ENCODE peak calls at places on chromosomes 16 and 17, in four cellular contexts. J is HCT116, G is K562, T is H1. A is an unnamed sample.

GRCh38 chr17:62876664-62877411 is 68.7 kb upstream of the MARCHF10 start:
- DNase-seq in T (no peak), G (no peak), J (no peak), A (no peak)

GRCh38 chr16:68469728-68470460 is 21.6 kb upstream of the SMPD3 start:
- DNase-seq in J (no peak), G (no peak), T (no peak), A (no peak)

GRCh38 chr17:44672479-44673093 is 16.3 kb downstream of the MEIOC start:
- DNase-seq in T (no peak), J (peak; percentile 18), G (peak; percentile 26), A (no peak)

GRCh38 chr17:27544350-27545131 is 86.4 kb upstream of the LGALS9 start:
- DNase-seq in J (no peak), T (no peak), G (peak; percentile 86), A (peak; percentile 96)

GRCh38 chr16:86994651-86995171 is 322.5 kb downstream of the C16orf95 start:
- DNase-seq in J (no peak), G (peak; percentile 53), T (no peak), A (no peak)

GRCh38 chr16:49854227-49855203 is 1.4 kb downstream of the ZNF423 start:
- DNase-seq in J (no peak), T (no peak), G (no peak), A (no peak)

GRCh38 chr17:75498019-75498725 is 17.2 kb downstream of the CASKIN2 start:
- DNase-seq in T (no peak), J (no peak), G (no peak), A (no peak)

GRCh38 chr17:39927928-39928867 is 666 bp downstream of the LRRC3C start:
- DNase-seq in J (no peak), G (peak; percentile 43), T (no peak), A (no peak)

GRCh38 chr17:56172517-56172982 is 19.3 kb downstream of the ANKFN1 start:
- DNase-seq in J (no peak), G (no peak), T (no peak), A (no peak)

GRCh38 chr17:78595135-78595810 is 18.1 kb upstream of the DNAH17 start:
- DNase-seq in T (no peak), G (no peak), J (no peak), A (no peak)

GRCh38 chr16:67399218-67399733 is 6.0 kb upstream of the TPPP3 start:
- DNase-seq in G (peak; percentile 81), T (peak; percentile 49), J (no peak), A (no peak)

GRCh38 chr16:51773491-51773890 is 622.4 kb upstream of the SALL1 start:
- DNase-seq in J (no peak), G (no peak), T (no peak), A (no peak)

GRCh38 chr16:4266372-4266771 is 6.5 kb downstream of the TFAP4 start:
- DNase-seq in J (peak; percentile 49), G (peak; percentile 84), T (no peak), A (no peak)

GRCh38 chr17:80423536-80424225 is 8.7 kb downstream of the ENDOV start:
- DNase-seq in J (no peak), T (no peak), G (no peak), A (no peak)

GRCh38 chr16:85334718-85335583 is 222.7 kb upstream of the CIBAR2 start:
- DNase-seq in J (no peak), G (peak; percentile 88), T (no peak), A (no peak)

GRCh38 chr16:54507091-54507490 is 220.5 kb upstream of the IRX3 start:
- DNase-seq in T (no peak), G (no peak), J (no peak), A (no peak)

GRCh38 chr17:77391668-77392375 is 251.1 kb downstream of the SEC14L1 start:
- DNase-seq in T (peak; percentile 31), J (no peak), G (no peak), A (no peak)

GRCh38 chr17:79335456-79335855 is 260.8 kb downstream of the ENGASE start:
- DNase-seq in G (no peak), T (no peak), J (no peak), A (no peak)

GRCh38 chr17:63382826-63383225 is 63.3 kb downstream of the CYB561 start:
- DNase-seq in T (no peak), G (no peak), J (no peak), A (no peak)

GRCh38 chr17:29159286-29159860 is 20.8 kb downstream of the MYO18A start:
- DNase-seq in T (no peak), G (no peak), J (no peak), A (no peak)

GRCh38 chr17:7982171-7982570 is 20.2 kb upstream of the GUCY2D start:
- DNase-seq in T (no peak), J (no peak), G (no peak), A (no peak)

GRCh38 chr17:75874323-75875181 is 3.8 kb downstream of the TRIM47 start:
- DNase-seq in J (no peak), T (no peak), G (no peak), A (no peak)

GRCh38 chr17:43316522-43317142 is 82.2 kb upstream of the ARL4D start:
- DNase-seq in J (no peak), G (peak; percentile 16), T (no peak), A (no peak)

GRCh38 chr17:10875411-10875810 is 37.5 kb upstream of the PIRT start:
- DNase-seq in J (no peak), G (peak; percentile 6), T (no peak), A (no peak)

GRCh38 chr16:64269756-64270155 is 852.1 kb downstream of the CDH11 start:
- DNase-seq in G (no peak), J (no peak), T (no peak), A (no peak)

GRCh38 chr16:69889295-69889964 is 61.7 kb upstream of the CLEC18A start:
- DNase-seq in J (no peak), G (no peak), T (no peak), A (no peak)

GRCh38 chr17:40354191-40355122 is 10.1 kb downstream of the GJD3 start:
- DNase-seq in T (no peak), G (no peak), J (no peak), A (no peak)

GRCh38 chr16:1314399-1315068 is 5.1 kb downstream of the UBE2I start:
- DNase-seq in J (no peak), G (no peak), T (no peak), A (no peak)

GRCh38 chr17:14321980-14322776 is 21.3 kb downstream of the HS3ST3B1 start:
- DNase-seq in T (no peak), G (no peak), J (no peak), A (no peak)

GRCh38 chr17:14320098-14320497 is 19.2 kb downstream of the HS3ST3B1 start:
- DNase-seq in G (no peak), T (no peak), J (no peak), A (no peak)

GRCh38 chr17:14321476-14321949 is 20.6 kb downstream of the HS3ST3B1 start:
- DNase-seq in T (no peak), J (no peak), G (no peak), A (no peak)

GRCh38 chr17:14318906-14319205 is 18.0 kb downstream of the HS3ST3B1 start:
- DNase-seq in J (no peak), T (no peak), G (no peak), A (no peak)

DNA sequence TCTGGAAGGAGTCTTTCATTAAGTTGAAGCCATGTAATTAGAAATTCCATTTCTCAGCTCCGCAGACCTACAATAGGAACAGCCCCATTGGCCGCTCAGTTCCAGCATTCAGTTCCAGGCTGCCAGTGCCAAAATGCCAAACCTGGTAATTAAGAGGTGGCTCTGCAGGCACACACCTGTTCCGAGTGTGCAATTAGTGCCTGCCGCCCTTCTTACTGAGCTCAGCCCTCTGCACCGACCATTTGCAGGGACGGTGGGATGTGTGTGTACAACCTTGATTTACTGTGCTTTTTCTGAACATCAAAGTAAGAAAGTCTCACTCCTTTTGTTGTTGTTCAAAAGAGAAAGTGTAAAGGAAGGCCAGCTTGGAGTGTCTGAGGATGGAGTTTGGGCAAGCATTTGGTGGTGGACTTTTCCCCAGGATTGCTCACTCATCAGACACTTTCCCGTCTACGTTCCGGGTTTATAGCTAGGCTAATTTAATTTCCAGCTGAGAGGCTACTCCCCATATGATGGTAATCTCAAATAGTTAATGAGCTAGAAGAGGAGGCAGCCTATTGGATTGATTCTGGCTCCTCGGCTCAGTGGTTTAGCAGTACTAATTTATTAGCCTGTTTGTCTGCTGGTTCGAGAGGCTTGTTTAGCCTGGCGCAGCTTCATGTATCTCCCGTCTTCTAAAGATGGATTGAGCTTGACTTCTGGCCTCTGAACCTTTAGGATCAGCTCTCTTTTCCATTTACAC is 20.0 kb downstream of the HS3ST3B1 start:
- DNase-seq in J (no peak), G (no peak), T (no peak), A (no peak)
- TF ChIP-seq EGR1 in J (no peak), G (no peak), T (no peak), A (no peak)

DNA sequence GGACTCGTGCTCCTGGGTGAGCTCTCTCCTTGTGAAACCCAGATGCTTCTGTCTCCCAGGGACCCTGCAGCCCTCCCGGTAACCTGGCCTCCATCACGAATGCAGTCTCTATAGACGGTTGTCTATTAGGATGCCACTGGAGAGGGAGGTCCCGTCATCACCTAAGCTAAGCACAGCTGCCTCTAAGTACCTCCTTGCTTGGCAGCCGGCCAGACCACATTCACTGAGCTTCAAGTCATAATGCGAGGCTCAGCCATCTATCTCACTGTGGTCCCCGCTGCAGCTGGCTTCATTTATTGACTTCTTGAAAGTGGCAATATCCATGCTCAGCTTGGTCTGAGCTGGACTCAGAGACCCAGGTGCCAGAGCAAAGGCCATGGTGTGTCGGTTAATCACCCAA is 74.5 kb upstream of the HSBP1 start:
- DNase-seq in T (no peak), G (no peak), J (no peak), A (no peak)
- TF ChIP-seq EGR1 in T (no peak), G (no peak), J (no peak), A (no peak)

GRCh38 chr16:29862383-29862883 is 593 bp downstream of the CDIPT start:
- DNase-seq in J (no peak), G (no peak), T (no peak), A (no peak)
- TF ChIP-seq EGR1 in J (no peak), G (no peak), T (no peak), A (no peak)

GRCh38 chr16:17238285-17239028 is 232.3 kb downstream of the XYLT1 start:
- DNase-seq in G (no peak), J (no peak), T (no peak), A (no peak)
- TF ChIP-seq EGR1 in G (no peak), J (no peak), T (no peak), A (no peak)

DNA sequence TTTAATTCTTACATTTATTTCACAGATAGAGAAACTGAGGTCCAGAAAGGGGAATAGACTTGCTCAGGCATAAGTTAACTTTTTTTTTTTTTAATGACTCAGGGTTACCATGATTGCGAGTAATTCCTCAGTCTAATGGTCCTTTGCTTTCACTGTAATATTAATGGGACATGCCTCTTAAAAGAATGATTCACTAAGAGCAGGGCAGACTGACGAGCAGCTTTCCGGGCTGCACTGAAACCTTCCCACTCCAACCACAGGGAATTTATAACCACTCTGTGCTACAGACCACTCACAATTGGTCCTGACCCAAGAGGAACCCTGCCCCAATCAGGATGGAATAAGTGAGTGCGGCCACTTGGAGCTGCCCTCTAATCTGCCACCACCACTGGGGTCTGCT is 5.7 kb downstream of the HOXB2 start:
- DNase-seq in T (no peak), J (no peak), G (no peak), A (no peak)
- TF ChIP-seq EGR1 in T (no peak), J (no peak), G (no peak), A (no peak)